ENCODE peak calls at places on chromosomes 4 and X, in five cellular contexts. W, P, O, B and V are unnamed samples.

GRCh38 chr4:83114576-83114975 is at the start of gene PLAC8:
- DNase-seq in W (no peak), P (no peak), O (no peak), B (no peak), V (no peak)

GRCh38 chr4:158938462-158939044 is 164.3 kb upstream of the RAPGEF2 start:
- DNase-seq in W (no peak), P (peak; percentile 40), O (no peak), B (peak; percentile 69), V (no peak)

GRCh38 chr4:168656055-168656660 is 159.3 kb downstream of the PALLD start:
- DNase-seq in W (no peak), P (peak; percentile 94), O (no peak), B (peak; percentile 96), V (no peak)

GRCh38 chrX:2549874-2550273 is 49.1 kb upstream of the DHRSX start:
- DNase-seq in W (no peak), P (no peak), O (no peak), B (no peak), V (no peak)

GRCh38 chr4:157043131-157043530 is 32.8 kb upstream of the GLRB start:
- DNase-seq in W (no peak), P (peak; percentile 51), O (no peak), B (peak; percentile 58), V (no peak)

GRCh38 chr4:121016630-121017029 is 55.7 kb downstream of the NDNF start:
- DNase-seq in W (no peak), P (no peak), O (no peak), B (no peak), V (no peak)

GRCh38 chrX:24676403-24677024 is 17.2 kb upstream of the POLA1 start:
- DNase-seq in W (no peak), P (no peak), O (no peak), B (peak; percentile 8), V (no peak)

GRCh38 chrX:100946521-100946920 is 17.8 kb upstream of the XKRX start:
- DNase-seq in W (no peak), P (no peak), O (no peak), B (no peak), V (no peak)

GRCh38 chrX:82813671-82814078 is 694.4 kb upstream of the POU3F4 start:
- DNase-seq in W (no peak), P (peak; percentile 22), O (no peak), B (peak; percentile 93), V (no peak)

GRCh38 chrX:150715180-150715579 is 22.0 kb downstream of the MTMR1 start:
- DNase-seq in W (no peak), P (no peak), O (no peak), B (no peak), V (no peak)

GRCh38 chr4:136055360-136055759 is 1476.9 kb downstream of the PCDH18 start:
- DNase-seq in W (no peak), P (no peak), O (no peak), B (no peak), V (no peak)

GRCh38 chrX:51931761-51932160 is 38.3 kb downstream of the MAGED1 start:
- DNase-seq in W (no peak), P (no peak), O (no peak), B (no peak), V (no peak)

GRCh38 chr4:105472871-105473339 is 957 bp downstream of the PPA2 start:
- DNase-seq in W (no peak), P (no peak), O (no peak), B (peak; percentile 51), V (no peak)

GRCh38 chr4:80911458-80911857 is 119.0 kb upstream of the BMP3 start:
- DNase-seq in W (no peak), P (no peak), O (no peak), B (no peak), V (no peak)

GRCh38 chr4:144572660-144573059 is 73.3 kb upstream of the HHIP start:
- DNase-seq in W (no peak), P (no peak), O (no peak), B (no peak), V (no peak)

GRCh38 chrX:30888526-30889146 is 418 bp downstream of the TAB3 start:
- DNase-seq in W (peak; percentile 65), P (no peak), O (peak; percentile 63), B (peak; percentile 5), V (peak; percentile 3)

GRCh38 chr4:157012781-157013180 is 41.2 kb upstream of the PDGFC start:
- DNase-seq in W (no peak), P (peak; percentile 79), O (no peak), B (no peak), V (no peak)

GRCh38 chr4:12173496-12173895 is 744.8 kb upstream of the HS3ST1 start:
- DNase-seq in W (no peak), P (no peak), O (no peak), B (no peak), V (no peak)

GRCh38 chr4:61003301-61003700 is 196.8 kb upstream of the ADGRL3 start:
- DNase-seq in W (no peak), P (peak; percentile 2), O (no peak), B (no peak), V (no peak)

GRCh38 chrX:57481514-57481913 is 110.3 kb upstream of the ZXDB start:
- DNase-seq in W (no peak), P (no peak), O (no peak), B (no peak), V (no peak)

GRCh38 chr4:95929448-95930064 is 89.7 kb downstream of the PDHA2 start:
- DNase-seq in W (no peak), P (no peak), O (no peak), B (no peak), V (no peak)

GRCh38 chr4:124883642-124884041 is 171.1 kb upstream of the ANKRD50 start:
- DNase-seq in W (no peak), P (peak; percentile 84), O (no peak), B (peak; percentile 56), V (no peak)

GRCh38 chrX:129622757-129623301 is 31.9 kb downstream of the APLN start:
- DNase-seq in W (peak; percentile 14), P (peak; percentile 57), O (no peak), B (no peak), V (no peak)

GRCh38 chrX:136307471-136307870 is 6.7 kb downstream of the ADGRG4 start:
- DNase-seq in W (no peak), P (no peak), O (no peak), B (no peak), V (no peak)

GRCh38 chrX:136268051-136269048 is 17.1 kb upstream of the MAP7D3 start:
- DNase-seq in W (no peak), P (peak; percentile 50), O (no peak), B (peak; percentile 54), V (no peak)

GRCh38 chr4:182369211-182369610 is 126.0 kb downstream of the TENM3 start:
- DNase-seq in W (no peak), P (peak; percentile 62), O (no peak), B (peak; percentile 35), V (no peak)

GRCh38 chrX:31124536-31124935 is 52.7 kb upstream of the FTHL17 start:
- DNase-seq in W (no peak), P (no peak), O (no peak), B (no peak), V (peak; percentile 32)

GRCh38 chr4:179196511-179196910 is 1754.3 kb upstream of the AGA start:
- DNase-seq in W (no peak), P (peak; percentile 56), O (no peak), B (peak; percentile 70), V (no peak)

GRCh38 chr4:131526686-131527085 is 1622.4 kb upstream of the PCDH10 start:
- DNase-seq in W (no peak), P (no peak), O (no peak), B (no peak), V (no peak)

GRCh38 chr4:340011-340410 is 2.4 kb downstream of the ZNF141 start:
- DNase-seq in W (no peak), P (no peak), O (no peak), B (no peak), V (no peak)
- TF ChIP-seq CTCF in W (peak; percentile 12), P (no peak), O (no peak), B (peak; percentile 13), V (peak; percentile 39)

DNA sequence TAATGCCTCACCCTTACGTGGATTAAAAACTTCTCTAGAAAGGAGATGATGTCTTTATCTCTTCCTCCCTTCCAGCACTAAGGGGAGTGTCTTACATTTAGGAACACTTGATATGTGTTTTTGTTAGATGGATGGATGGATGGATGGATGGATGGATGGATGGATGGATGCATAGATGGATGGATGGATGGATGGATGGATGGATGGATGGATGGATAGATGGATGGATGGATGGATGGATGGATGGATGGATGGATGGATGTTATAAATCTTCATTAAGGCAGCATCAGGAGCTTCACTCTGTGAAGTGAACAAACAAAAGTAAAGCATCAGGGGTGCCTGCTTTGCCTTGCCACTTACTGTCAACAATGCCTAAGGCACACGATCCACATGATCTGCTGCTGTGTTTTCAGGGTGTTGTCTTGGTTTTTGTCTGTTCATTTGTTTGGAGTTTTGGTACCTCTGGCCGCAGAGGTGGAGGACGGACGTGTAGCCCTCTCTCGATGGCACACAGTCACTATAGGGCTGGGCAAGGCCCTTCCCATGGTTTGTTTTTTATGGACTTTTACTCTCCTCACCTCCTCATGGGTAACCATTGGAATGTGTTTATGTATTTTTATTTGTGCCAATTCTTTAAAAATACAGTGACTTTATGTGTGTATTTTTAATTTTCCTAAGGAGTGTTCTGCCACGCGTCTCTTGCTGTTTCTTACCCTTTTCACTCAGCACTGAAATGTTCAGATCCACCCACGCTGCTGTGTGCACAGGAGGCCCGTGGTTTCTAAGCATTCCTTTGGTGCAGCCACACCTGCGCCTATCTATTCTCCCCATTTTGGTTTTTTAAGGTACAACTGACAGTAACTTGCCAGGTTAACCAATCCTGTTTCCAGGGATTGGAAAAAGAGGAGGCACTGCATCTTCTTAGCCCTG is 91.8 kb upstream of the ENPP6 start:
- DNase-seq in W (no peak), P (no peak), O (no peak), B (no peak), V (no peak)
- H3K4me1 ChIP-seq in W (no peaks in the 10 kb centered on the region), P (no peaks in the 10 kb centered on the region), O (no peaks in the 10 kb centered on the region), B (no peaks in the 10 kb centered on the region), V (peaks cover 30% of the 10 kb centered on the region)

GRCh38 chrX:53279296-53280237 is 1.8 kb downstream of the IQSEC2 start:
- DNase-seq in W (peak; percentile 46), P (no peak), O (no peak), B (no peak), V (no peak)

GRCh38 chrX:53282313-53282712 is 929 bp upstream of the IQSEC2 start:
- DNase-seq in W (no peak), P (no peak), O (no peak), B (peak; percentile 27), V (no peak)

GRCh38 chrX:53281321-53281822 is at the start of gene IQSEC2:
- DNase-seq in W (peak; percentile 96), P (peak; percentile 77), O (peak; percentile 92), B (peak; percentile 82), V (peak; percentile 86)

GRCh38 chrX:53280703-53281320 is 572 bp downstream of the IQSEC2 start:
- DNase-seq in W (peak; percentile 89), P (peak; percentile 35), O (no peak), B (peak; percentile 46), V (peak; percentile 17)

DNA sequence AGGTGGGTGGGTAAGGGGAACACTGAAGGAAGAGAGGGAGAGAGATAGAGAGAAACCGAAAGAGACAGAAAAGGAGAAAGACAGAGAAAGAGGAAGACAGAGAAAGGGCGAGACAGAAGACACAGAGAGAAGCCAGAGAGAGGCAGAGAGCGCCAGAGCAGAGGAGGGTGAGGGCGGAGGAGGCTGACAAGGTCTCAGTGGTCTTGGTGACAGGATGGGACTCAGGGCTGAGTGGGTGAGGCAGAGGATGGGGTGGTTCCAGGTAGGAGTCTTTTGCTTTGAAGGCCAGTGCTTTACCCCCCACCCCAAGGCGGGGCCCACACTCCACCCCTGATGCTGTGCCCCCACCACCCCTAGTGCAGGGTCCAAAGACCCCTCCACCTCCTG is 1.1 kb downstream of the IQSEC2 start:
- DNase-seq in W (no peak), P (no peak), O (no peak), B (no peak), V (no peak)
- H3K27me3 ChIP-seq in W (no peaks in the 10 kb centered on the region), P (peaks cover 11% of the 10 kb centered on the region), O (no peaks in the 10 kb centered on the region), B (no peaks in the 10 kb centered on the region), V (no peaks in the 10 kb centered on the region)

GRCh38 chr4:154858166-154858565 is 77.1 kb downstream of the RBM46 start:
- DNase-seq in W (no peak), P (no peak), O (no peak), B (no peak), V (no peak)

GRCh38 chr4:154854362-154854761 is 73.3 kb downstream of the RBM46 start:
- DNase-seq in W (no peak), P (peak; percentile 4), O (no peak), B (peak; percentile 7), V (no peak)
- TF ChIP-seq CTCF in W (no peak), P (peak; percentile 15), O (no peak), B (peak; percentile 16), V (no peak)